ENCODE peak calls at places on chromosomes 2 and 18, in six cellular contexts. One of them, this sample, is unnamed.

GRCh38 chr18:55054591-55054990 is 95.3 kb upstream of the CCDC68 start:
- DNase-seq in GM23248: peak; percentile 64
- DNase-seq in MM.1S: no peak
- DNase-seq in HepG2: no peak
- DNase-seq in fibroblast of lung: peak; percentile 81
- DNase-seq in GM12878: no peak
- DNase-seq in this sample: no peak

GRCh38 chr2:220147186-220147585 is 519.8 kb downstream of the SLC4A3 start:
- DNase-seq in GM23248: peak; percentile 75
- DNase-seq in MM.1S: no peak
- DNase-seq in HepG2: no peak
- DNase-seq in fibroblast of lung: peak; percentile 92
- DNase-seq in GM12878: no peak
- DNase-seq in this sample: peak; percentile 35

GRCh38 chr2:85549826-85550225 is 10.9 kb downstream of the MAT2A start:
- DNase-seq in GM23248: peak; percentile 88
- DNase-seq in MM.1S: no peak
- DNase-seq in HepG2: no peak
- DNase-seq in fibroblast of lung: peak; percentile 95
- DNase-seq in GM12878: no peak
- DNase-seq in this sample: peak; percentile 89

GRCh38 chr18:61556862-61557261 is 223.6 kb downstream of the CDH20 start:
- DNase-seq in GM23248: no peak
- DNase-seq in MM.1S: no peak
- DNase-seq in HepG2: no peak
- DNase-seq in fibroblast of lung: no peak
- DNase-seq in GM12878: no peak
- DNase-seq in this sample: no peak

GRCh38 chr2:156826342-156826933 is 390.3 kb downstream of the GPD2 start:
- DNase-seq in GM23248: peak; percentile 57
- DNase-seq in MM.1S: no peak
- DNase-seq in HepG2: no peak
- DNase-seq in fibroblast of lung: peak; percentile 77
- DNase-seq in GM12878: no peak
- DNase-seq in this sample: peak; percentile 59

GRCh38 chr18:79826966-79827365 is 29.2 kb downstream of the KCNG2 start:
- DNase-seq in GM23248: no peak
- DNase-seq in MM.1S: no peak
- DNase-seq in HepG2: no peak
- DNase-seq in fibroblast of lung: no peak
- DNase-seq in GM12878: no peak
- DNase-seq in this sample: no peak

GRCh38 chr2:216315817-216316603 is 56.3 kb downstream of the MARCHF4 start:
- DNase-seq in GM23248: peak; percentile 87
- DNase-seq in MM.1S: no peak
- DNase-seq in HepG2: no peak
- DNase-seq in fibroblast of lung: peak; percentile 78
- DNase-seq in GM12878: no peak
- DNase-seq in this sample: peak; percentile 66

GRCh38 chr2:163682695-163683094 is 53.1 kb downstream of the FIGN start:
- DNase-seq in GM23248: peak; percentile 71
- DNase-seq in MM.1S: no peak
- DNase-seq in HepG2: peak; percentile 56
- DNase-seq in fibroblast of lung: peak; percentile 40
- DNase-seq in GM12878: no peak
- DNase-seq in this sample: peak; percentile 44

GRCh38 chr2:64453710-64454315 is at the start of gene LGALSL:
- DNase-seq in GM23248: peak; percentile 63
- DNase-seq in MM.1S: peak; percentile 69
- DNase-seq in HepG2: peak; percentile 66
- DNase-seq in fibroblast of lung: peak; percentile 57
- DNase-seq in GM12878: no peak
- DNase-seq in this sample: peak; percentile 76

GRCh38 chr18:76080430-76080829 is 414.6 kb downstream of the ZNF516 start:
- DNase-seq in GM23248: no peak
- DNase-seq in MM.1S: no peak
- DNase-seq in HepG2: no peak
- DNase-seq in fibroblast of lung: no peak
- DNase-seq in GM12878: no peak
- DNase-seq in this sample: no peak

GRCh38 chr2:74493546-74493945 is 5.9 kb downstream of the LBX2 start:
- DNase-seq in GM23248: no peak
- DNase-seq in MM.1S: no peak
- DNase-seq in HepG2: no peak
- DNase-seq in fibroblast of lung: no peak
- DNase-seq in GM12878: no peak
- DNase-seq in this sample: no peak

GRCh38 chr2:27854224-27854623 is 36.0 kb downstream of the RBKS start:
- DNase-seq in GM23248: no peak
- DNase-seq in MM.1S: no peak
- DNase-seq in HepG2: no peak
- DNase-seq in fibroblast of lung: no peak
- DNase-seq in GM12878: no peak
- DNase-seq in this sample: no peak

GRCh38 chr2:168577885-168578284 is 121.8 kb downstream of the CERS6 start:
- DNase-seq in GM23248: peak; percentile 57
- DNase-seq in MM.1S: no peak
- DNase-seq in HepG2: no peak
- DNase-seq in fibroblast of lung: peak; percentile 25
- DNase-seq in GM12878: no peak
- DNase-seq in this sample: peak; percentile 57

GRCh38 chr2:29071032-29071975 is 3.0 kb downstream of the PCARE start:
- DNase-seq in GM23248: no peak
- DNase-seq in MM.1S: no peak
- DNase-seq in HepG2: no peak
- DNase-seq in fibroblast of lung: no peak
- DNase-seq in GM12878: no peak
- DNase-seq in this sample: no peak

GRCh38 chr2:113167115-113167932 is 6.4 kb upstream of the PSD4 start:
- DNase-seq in GM23248: peak; percentile 28
- DNase-seq in MM.1S: no peak
- DNase-seq in HepG2: peak; percentile 93
- DNase-seq in fibroblast of lung: no peak
- DNase-seq in GM12878: no peak
- DNase-seq in this sample: peak; percentile 9

GRCh38 chr2:230865766-230866703 is 1.3 kb downstream of the ITM2C start:
- DNase-seq in GM23248: peak; percentile 41
- DNase-seq in MM.1S: peak; percentile 73
- DNase-seq in HepG2: no peak
- DNase-seq in fibroblast of lung: peak; percentile 24
- DNase-seq in GM12878: no peak
- DNase-seq in this sample: peak; percentile 52

GRCh38 chr2:32427672-32428622 is 71.1 kb downstream of the BIRC6 start:
- DNase-seq in GM23248: no peak
- DNase-seq in MM.1S: no peak
- DNase-seq in HepG2: no peak
- DNase-seq in fibroblast of lung: peak; percentile 28
- DNase-seq in GM12878: no peak
- DNase-seq in this sample: no peak

GRCh38 chr18:13368080-13368813 is 149.7 kb downstream of the LDLRAD4 start:
- DNase-seq in GM23248: no peak
- DNase-seq in MM.1S: no peak
- DNase-seq in HepG2: no peak
- DNase-seq in fibroblast of lung: no peak
- DNase-seq in GM12878: no peak
- DNase-seq in this sample: no peak

GRCh38 chr2:145692971-145693478 is 1173.1 kb upstream of the ZEB2 start:
- DNase-seq in GM23248: peak; percentile 90
- DNase-seq in MM.1S: no peak
- DNase-seq in HepG2: peak; percentile 36
- DNase-seq in fibroblast of lung: peak; percentile 98
- DNase-seq in GM12878: peak; percentile 26
- DNase-seq in this sample: peak; percentile 55

GRCh38 chr2:54455584-54456525 is at the start of gene SPTBN1:
- DNase-seq in GM23248: peak; percentile 93
- DNase-seq in MM.1S: peak; percentile 73
- DNase-seq in HepG2: peak; percentile 87
- DNase-seq in fibroblast of lung: peak; percentile 94
- DNase-seq in GM12878: no peak
- DNase-seq in this sample: peak; percentile 95

GRCh38 chr2:230849633-230850357 is 14.9 kb upstream of the ITM2C start:
- DNase-seq in GM23248: peak; percentile 30
- DNase-seq in MM.1S: peak; percentile 64
- DNase-seq in HepG2: peak; percentile 40
- DNase-seq in fibroblast of lung: no peak
- DNase-seq in GM12878: no peak
- DNase-seq in this sample: peak; percentile 38

GRCh38 chr18:48765053-48765452 is 185.7 kb downstream of the SMAD7 start:
- DNase-seq in GM23248: no peak
- DNase-seq in MM.1S: no peak
- DNase-seq in HepG2: no peak
- DNase-seq in fibroblast of lung: no peak
- DNase-seq in GM12878: no peak
- DNase-seq in this sample: no peak

GRCh38 chr2:64491426-64491825 is 32.7 kb upstream of the AFTPH start:
- DNase-seq in GM23248: peak; percentile 73
- DNase-seq in MM.1S: no peak
- DNase-seq in HepG2: no peak
- DNase-seq in fibroblast of lung: peak; percentile 48
- DNase-seq in GM12878: no peak
- DNase-seq in this sample: peak; percentile 40

DNA sequence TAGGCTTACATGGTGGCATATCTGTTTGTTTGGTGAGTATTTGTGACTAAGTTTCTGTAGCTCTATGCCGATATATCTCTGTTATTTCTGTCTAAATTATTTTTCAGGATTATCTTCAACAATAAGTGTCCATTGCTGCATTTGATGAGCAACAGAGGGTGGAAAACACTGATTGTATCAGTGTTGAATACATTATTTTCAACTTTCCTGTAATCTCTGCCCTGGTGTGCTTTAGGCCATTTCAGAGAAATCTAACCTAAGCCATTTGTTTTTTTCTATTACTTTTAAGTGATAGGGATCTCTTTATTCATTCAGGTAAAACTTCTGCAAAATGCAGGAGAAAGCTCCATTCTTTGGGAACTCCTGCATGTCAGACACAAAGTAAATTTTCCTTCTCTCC is 654.5 kb downstream of the RNF144A start:
- DNase-seq in GM23248: no peak
- DNase-seq in MM.1S: no peak
- DNase-seq in HepG2: no peak
- DNase-seq in fibroblast of lung: no peak
- DNase-seq in GM12878: no peak
- DNase-seq in this sample: no peak
- H3K4me1 ChIP-seq in GM23248: no peaks in the 10 kb centered on the region
- H3K4me1 ChIP-seq in MM.1S: no peaks in the 10 kb centered on the region
- H3K4me1 ChIP-seq in HepG2: no peaks in the 10 kb centered on the region
- H3K4me1 ChIP-seq in fibroblast of lung: no peaks in the 10 kb centered on the region
- H3K4me1 ChIP-seq in GM12878: peaks cover 6% of the 10 kb centered on the region
- H3K4me1 ChIP-seq in this sample: no peaks in the 10 kb centered on the region

GRCh38 chr2:68767031-68767961 is 32.7 kb downstream of the ARHGAP25 start:
- DNase-seq in GM23248: no peak
- DNase-seq in MM.1S: peak; percentile 61
- DNase-seq in HepG2: no peak
- DNase-seq in fibroblast of lung: no peak
- DNase-seq in GM12878: no peak
- DNase-seq in this sample: no peak
- H3K9ac ChIP-seq in GM23248: no peak overlapping the region
- H3K9ac ChIP-seq in MM.1S: peak overlapping the region; percentile 29
- H3K9ac ChIP-seq in HepG2: no peak overlapping the region
- H3K9ac ChIP-seq in fibroblast of lung: no peak overlapping the region
- H3K9ac ChIP-seq in GM12878: no peak overlapping the region
- H3K9ac ChIP-seq in this sample: no peak overlapping the region

GRCh38 chr18:12234451-12235190 is 19.5 kb upstream of the CIDEA start:
- DNase-seq in GM23248: no peak
- DNase-seq in MM.1S: no peak
- DNase-seq in HepG2: no peak
- DNase-seq in fibroblast of lung: no peak
- DNase-seq in GM12878: no peak
- DNase-seq in this sample: no peak

GRCh38 chr18:12236934-12237832 is 17.0 kb upstream of the CIDEA start:
- DNase-seq in GM23248: peak; percentile 77
- DNase-seq in MM.1S: peak; percentile 65
- DNase-seq in HepG2: peak; percentile 24
- DNase-seq in fibroblast of lung: peak; percentile 35
- DNase-seq in GM12878: no peak
- DNase-seq in this sample: peak; percentile 81

GRCh38 chr18:12238861-12239260 is 15.3 kb upstream of the CIDEA start:
- DNase-seq in GM23248: peak; percentile 56
- DNase-seq in MM.1S: no peak
- DNase-seq in HepG2: no peak
- DNase-seq in fibroblast of lung: peak; percentile 51
- DNase-seq in GM12878: no peak
- DNase-seq in this sample: peak; percentile 48

GRCh38 chr18:12233378-12233777 is 20.8 kb upstream of the CIDEA start:
- DNase-seq in GM23248: no peak
- DNase-seq in MM.1S: no peak
- DNase-seq in HepG2: no peak
- DNase-seq in fibroblast of lung: peak; percentile 66
- DNase-seq in GM12878: no peak
- DNase-seq in this sample: no peak

DNA sequence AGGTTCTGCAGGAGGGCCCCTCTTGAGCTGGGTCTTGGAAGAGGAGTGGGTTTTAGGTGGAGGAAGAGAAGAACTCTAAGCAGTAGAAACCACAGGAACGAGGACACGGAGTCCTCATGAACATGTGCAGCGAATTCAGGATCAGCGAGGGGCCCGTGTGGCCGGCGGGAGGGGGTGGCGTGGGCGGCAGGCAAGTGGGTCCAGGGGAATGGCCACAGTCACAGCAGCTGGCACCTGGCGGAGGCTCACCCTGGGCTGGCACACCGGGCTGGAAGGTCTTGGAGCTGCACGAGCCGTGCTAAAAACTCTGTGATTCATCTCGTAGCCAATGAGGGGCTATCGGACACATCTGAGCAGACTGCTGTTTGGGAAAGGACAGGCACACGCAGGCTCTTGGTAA is 18.0 kb upstream of the CIDEA start:
- DNase-seq in GM23248: no peak
- DNase-seq in MM.1S: no peak
- DNase-seq in HepG2: no peak
- DNase-seq in fibroblast of lung: no peak
- DNase-seq in GM12878: no peak
- DNase-seq in this sample: no peak
- H3K4me3 ChIP-seq in GM23248: no peak overlapping the region
- H3K4me3 ChIP-seq in MM.1S: no peak overlapping the region
- H3K4me3 ChIP-seq in HepG2: no peak overlapping the region
- H3K4me3 ChIP-seq in fibroblast of lung: no peak overlapping the region
- H3K4me3 ChIP-seq in GM12878: no peak overlapping the region
- H3K4me3 ChIP-seq in this sample: no peak overlapping the region

GRCh38 chr2:182718459-182718858 is 2.4 kb downstream of the DNAJC10 start:
- DNase-seq in GM23248: no peak
- DNase-seq in MM.1S: no peak
- DNase-seq in HepG2: no peak
- DNase-seq in fibroblast of lung: no peak
- DNase-seq in GM12878: no peak
- DNase-seq in this sample: no peak

GRCh38 chr2:182716665-182716990 is 571 bp downstream of the DNAJC10 start:
- DNase-seq in GM23248: no peak
- DNase-seq in MM.1S: peak; percentile 50
- DNase-seq in HepG2: peak; percentile 11
- DNase-seq in fibroblast of lung: no peak
- DNase-seq in GM12878: no peak
- DNase-seq in this sample: no peak

GRCh38 chr2:182715896-182716664 is at the start of gene DNAJC10:
- DNase-seq in GM23248: peak; percentile 93
- DNase-seq in MM.1S: peak; percentile 85
- DNase-seq in HepG2: peak; percentile 87
- DNase-seq in fibroblast of lung: peak; percentile 94
- DNase-seq in GM12878: peak; percentile 56
- DNase-seq in this sample: peak; percentile 97

GRCh38 chr2:182715121-182715895 is 749 bp upstream of the DNAJC10 start:
- DNase-seq in GM23248: peak; percentile 70
- DNase-seq in MM.1S: no peak
- DNase-seq in HepG2: peak; percentile 42
- DNase-seq in fibroblast of lung: peak; percentile 14
- DNase-seq in GM12878: no peak
- DNase-seq in this sample: peak; percentile 48

GRCh38 chr2:182717451-182718215 is 1.6 kb downstream of the DNAJC10 start:
- DNase-seq in GM23248: no peak
- DNase-seq in MM.1S: peak; percentile 89
- DNase-seq in HepG2: no peak
- DNase-seq in fibroblast of lung: no peak
- DNase-seq in GM12878: no peak
- DNase-seq in this sample: no peak
- H3K4me1 ChIP-seq in GM23248: peaks cover 21% of the 10 kb centered on the region
- H3K4me1 ChIP-seq in MM.1S: peaks cover 11% of the 10 kb centered on the region
- H3K4me1 ChIP-seq in HepG2: peaks cover 27% of the 10 kb centered on the region
- H3K4me1 ChIP-seq in fibroblast of lung: peaks cover 4% of the 10 kb centered on the region
- H3K4me1 ChIP-seq in GM12878: peaks cover 5% of the 10 kb centered on the region
- H3K4me1 ChIP-seq in this sample: peaks cover 22% of the 10 kb centered on the region